ENCODE peak calls at places on chromosomes 11 and 22, in ten cellular contexts. B is right lobe of liver; E is CD4-positive, CD25-positive, alpha-beta regulatory T cell; D is GM23248; F is IMR-90; K is esophagus squamous epithelium; R is naive thymus-derived CD4-positive, alpha-beta T cell; Z is CD4-positive, alpha-beta T cell; H is PC-3; C is RWPE1. N is an unnamed sample.

GRCh38 chr11:59965424-59965823 is 1.6 kb downstream of the OOSP4A start:
- DNase-seq in B (no peak), E (no peak), D (no peak), F (no peak), K (no peak), R (no peak), Z (no peak), H (no peak), C (no peak), N (no peak)

GRCh38 chr11:61841636-61842332 is 13.7 kb downstream of the FADS2 start:
- DNase-seq in B (no peak), E (no peak), D (no peak), F (no peak), K (no peak), R (no peak), Z (no peak), H (no peak), C (no peak), N (no peak)

GRCh38 chr11:59676205-59676604 is 7.4 kb upstream of the PATL1 start:
- DNase-seq in B (no peak), E (no peak), D (no peak), F (no peak), K (no peak), R (no peak), Z (no peak), H (no peak), C (no peak), N (no peak)

GRCh38 chr11:36354221-36355003 is 58.3 kb downstream of the PRR5L start:
- DNase-seq in B (no peak), E (peak; percentile 22), D (peak; percentile 84), F (peak; percentile 67), K (no peak), R (no peak), Z (no peak), H (peak; percentile 47), C (peak; percentile 57), N (no peak)

GRCh38 chr11:20084921-20085814 is 75.1 kb downstream of the DBX1 start:
- DNase-seq in B (no peak), E (no peak), D (no peak), F (no peak), K (no peak), R (no peak), Z (no peak), H (no peak), C (no peak), N (no peak)

GRCh38 chr22:47757741-47758140 is 995.3 kb downstream of the TBC1D22A start:
- DNase-seq in B (no peak), E (no peak), D (no peak), F (no peak), K (no peak), R (no peak), Z (no peak), H (no peak), C (no peak), N (no peak)

GRCh38 chr22:19022755-19023154 is 86.7 kb upstream of the PRODH start:
- DNase-seq in B (no peak), E (peak; percentile 16), D (no peak), F (no peak), K (no peak), R (peak; percentile 45), Z (no peak), H (no peak), C (no peak), N (no peak)

GRCh38 chr11:46006418-46007070 is 84.1 kb downstream of the LARGE2 start:
- DNase-seq in B (no peak), E (peak; percentile 79), D (peak; percentile 82), F (peak; percentile 84), K (no peak), R (peak; percentile 65), Z (no peak), H (peak; percentile 83), C (peak; percentile 66), N (no peak)

GRCh38 chr11:13228569-13228968 is 49.0 kb upstream of the BMAL1 start:
- DNase-seq in B (no peak), E (peak; percentile 27), D (no peak), F (no peak), K (no peak), R (no peak), Z (no peak), H (no peak), C (no peak), N (no peak)

GRCh38 chr11:117220999-117221774 is 10.7 kb downstream of the PCSK7 start:
- DNase-seq in B (no peak), E (no peak), D (no peak), F (no peak), K (no peak), R (no peak), Z (no peak), H (no peak), C (no peak), N (no peak)

GRCh38 chr11:68053981-68054812 is 15.4 kb downstream of the TCIRG1 start:
- DNase-seq in B (no peak), E (no peak), D (no peak), F (no peak), K (no peak), R (no peak), Z (no peak), H (no peak), C (no peak), N (no peak)

GRCh38 chr11:70174846-70175764 is 28.0 kb upstream of the FADD start:
- DNase-seq in B (no peak), E (no peak), D (no peak), F (no peak), K (no peak), R (no peak), Z (no peak), H (no peak), C (no peak), N (no peak)

GRCh38 chr11:131675489-131675888 is 305.1 kb downstream of the NTM start:
- DNase-seq in B (no peak), E (no peak), D (peak; percentile 81), F (peak; percentile 63), K (no peak), R (no peak), Z (no peak), H (no peak), C (no peak), N (no peak)

GRCh38 chr11:131672191-131672590 is 301.8 kb downstream of the NTM start:
- DNase-seq in B (no peak), E (no peak), D (no peak), F (peak; percentile 25), K (no peak), R (no peak), Z (no peak), H (no peak), C (no peak), N (no peak)

GRCh38 chr11:131671764-131672163 is 301.3 kb downstream of the NTM start:
- DNase-seq in B (no peak), E (no peak), D (no peak), F (no peak), K (no peak), R (no peak), Z (no peak), H (no peak), C (no peak), N (peak; percentile 56)

GRCh38 chr11:131671320-131671719 is 300.9 kb downstream of the NTM start:
- DNase-seq in B (no peak), E (no peak), D (no peak), F (no peak), K (no peak), R (no peak), Z (no peak), H (no peak), C (no peak), N (no peak)

GRCh38 chr11:131674051-131674755 is 303.8 kb downstream of the NTM start:
- DNase-seq in B (peak; percentile 67), E (peak; percentile 39), D (peak; percentile 93), F (peak; percentile 86), K (no peak), R (no peak), Z (no peak), H (peak; percentile 79), C (peak; percentile 53), N (peak; percentile 65)
- H3K27ac ChIP-seq in B (no peak overlapping the region), E (no peak overlapping the region), D (peak overlapping the region; percentile 18), F (no peak overlapping the region), K (no peak overlapping the region), R (no peak overlapping the region), Z (no peak overlapping the region), H (no peak overlapping the region), C (no peak overlapping the region), N (peak overlapping the region; percentile 93)

GRCh38 chr11:91790346-91790745 is 434.3 kb upstream of the FAT3 start:
- DNase-seq in B (no peak), E (no peak), D (no peak), F (no peak), K (no peak), R (no peak), Z (no peak), H (no peak), C (no peak), N (no peak)
- H3K27ac ChIP-seq in B (no peak overlapping the region), E (no peak overlapping the region), D (no peak overlapping the region), F (no peak overlapping the region), K (no peak overlapping the region), R (no peak overlapping the region), Z (no peak overlapping the region), H (no peak overlapping the region), C (no peak overlapping the region), N (no peak overlapping the region)

DNA sequence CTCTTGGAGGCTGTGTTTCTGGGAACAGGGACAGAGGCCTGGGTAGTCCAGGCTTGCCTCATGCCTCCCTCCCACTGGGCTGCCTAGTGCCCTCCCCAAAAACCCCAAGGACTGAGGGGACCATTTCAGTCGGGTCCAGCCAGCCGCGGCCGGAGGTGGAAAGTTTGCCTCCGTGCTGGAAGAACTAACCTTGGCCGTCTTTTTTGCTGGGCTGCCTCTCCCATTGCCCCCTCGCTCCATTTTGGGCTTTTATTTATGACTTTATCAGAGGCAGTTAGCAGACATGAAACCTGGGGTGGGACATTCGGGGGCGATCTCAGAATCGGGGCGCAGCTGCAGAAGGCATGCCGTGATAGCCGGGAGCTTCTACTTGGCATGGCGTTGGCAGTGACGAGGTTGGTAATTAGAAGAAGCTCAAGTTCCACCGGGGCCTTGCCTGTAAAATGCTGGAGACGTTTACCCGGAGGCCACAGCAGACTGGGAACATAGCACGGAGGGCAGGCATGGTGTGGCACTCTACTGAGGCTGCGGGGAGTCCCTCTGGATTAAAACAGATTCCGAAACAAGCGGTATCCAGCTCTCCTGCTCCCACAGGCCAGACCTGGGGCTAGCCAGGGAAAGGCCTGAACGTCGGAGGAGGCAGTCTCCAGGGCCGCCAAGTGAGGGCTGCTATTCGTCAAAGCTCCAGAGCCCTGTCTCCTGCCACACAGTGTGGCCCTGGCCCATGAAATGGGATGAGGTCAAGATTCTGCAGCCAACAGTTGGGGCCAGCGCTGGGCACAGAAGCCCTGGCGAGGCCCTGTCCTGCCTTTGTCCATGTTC is 76.4 kb upstream of the PPARA start:
- DNase-seq in B (peak; percentile 63), E (no peak), D (peak; percentile 63), F (peak; percentile 42), K (no peak), R (no peak), Z (no peak), H (no peak), C (no peak), N (peak; percentile 36)
- H3K27ac ChIP-seq in B (peak overlapping the region; percentile 95), E (no peak overlapping the region), D (peak overlapping the region; percentile 99), F (peak overlapping the region; percentile 88), K (peak overlapping the region; percentile 100), R (no peak overlapping the region), Z (no peak overlapping the region), H (peak overlapping the region; percentile 99), C (peak overlapping the region; percentile 100), N (peak overlapping the region; percentile 99)

DNA sequence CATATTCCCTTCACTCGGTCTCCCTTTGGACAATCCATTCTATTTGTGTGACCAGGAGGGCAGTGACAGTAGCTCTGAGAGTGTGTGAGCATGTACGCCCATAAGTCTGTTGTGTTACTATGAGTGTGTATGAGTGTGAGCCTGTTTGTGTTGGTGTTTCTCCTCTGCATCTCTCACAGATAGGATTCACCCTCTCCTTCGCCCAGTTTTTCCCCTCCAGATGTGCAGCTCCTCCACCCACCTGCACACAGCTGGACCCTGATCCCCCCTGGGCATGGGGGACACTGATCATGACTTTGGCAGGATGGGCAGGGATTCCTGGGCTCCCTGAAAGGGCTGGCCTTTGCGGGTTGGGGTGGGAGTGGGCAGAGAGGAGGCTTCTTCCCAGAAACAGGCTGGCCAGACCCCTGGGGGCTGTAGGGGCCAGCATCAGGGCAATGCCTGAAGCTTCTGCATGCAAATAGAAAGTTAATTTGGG is 14.5 kb downstream of the PHLDB1 start:
- DNase-seq in B (no peak), E (no peak), D (no peak), F (no peak), K (no peak), R (no peak), Z (no peak), H (no peak), C (no peak), N (no peak)
- H3K27ac ChIP-seq in B (no peak overlapping the region), E (no peak overlapping the region), D (peak overlapping the region; percentile 99), F (peak overlapping the region; percentile 95), K (peak overlapping the region; percentile 88), R (no peak overlapping the region), Z (no peak overlapping the region), H (no peak overlapping the region), C (peak overlapping the region; percentile 99), N (peak overlapping the region; percentile 91)

N was measured in substantia nigra.